ENCODE peak calls at places on chromosomes 7 and 10, in six cellular contexts. K is mesenchymal stem cell, V is A549, B is neuronal stem cell, J is IMR-90, L is PC-3. P is an unnamed sample. For H3K4me1, the result is how much of the 10 kb centered on the place peaks cover.

GRCh38 chr10:2908851-2909630 is 158.3 kb upstream of the PFKP start:
- DNase-seq in K (no peak), J (no peak), V (no peak), L (no peak), B (no peak), P (peak)

GRCh38 chr7:27172388-27172774 is 1.7 kb downstream of the HOXA10 start:
- DNase-seq in K (peak), V (no peak), B (no peak), L (no peak), J (no peak), P (no peak)

GRCh38 chr10:62792261-62792660 is 12.3 kb upstream of the ADO start:
- DNase-seq in L (no peak), K (no peak), V (no peak), B (no peak), J (no peak), P (no peak)

GRCh38 chr7:117127585-117128168 is 174.4 kb downstream of the ST7 start:
- DNase-seq in V (peak), B (peak), J (peak), K (peak), L (peak), P (peak)

GRCh38 chr7:51430480-51431086 is 114.0 kb upstream of the COBL start:
- DNase-seq in B (peak), V (peak), L (peak), K (peak), J (peak), P (peak)

GRCh38 chr7:70736715-70737460 is 395.1 kb upstream of the GALNT17 start:
- DNase-seq in L (no peak), K (peak), B (no peak), J (peak), V (no peak), P (no peak)

GRCh38 chr7:107778283-107778682 is 24.7 kb downstream of the SLC26A3 start:
- DNase-seq in K (no peak), V (no peak), B (no peak), J (no peak), L (no peak), P (no peak)

GRCh38 chr10:4902571-4903011 is 60.6 kb upstream of the AKR1C1 start:
- DNase-seq in J (no peak), V (no peak), B (no peak), K (no peak), L (no peak), P (no peak)

GRCh38 chr7:117119192-117119924 is 166.1 kb downstream of the ST7 start:
- DNase-seq in L (peak), K (peak), J (peak), V (peak), B (peak), P (peak)

GRCh38 chr10:57809961-57810360 is 457.7 kb downstream of the IPMK start:
- DNase-seq in J (no peak), V (no peak), L (no peak), K (no peak), B (no peak), P (no peak)

GRCh38 chr10:126889421-126889820 is 15.8 kb upstream of the DOCK1 start:
- DNase-seq in L (no peak), J (no peak), V (no peak), K (no peak), B (no peak), P (no peak)

GRCh38 chr7:158702196-158702595 is 2.4 kb downstream of the NCAPG2 start:
- DNase-seq in V (no peak), J (no peak), B (no peak), K (no peak), L (no peak), P (no peak)

GRCh38 chr10:124717911-124718734 is 26.1 kb downstream of the FAM53B start:
- DNase-seq in B (no peak), K (peak), V (no peak), L (no peak), J (no peak), P (no peak)
- H3K4me2 ChIP-seq in B (no peak), K (no peak), V (no peak), L (peak), J (no peak), P (no peak)

GRCh38 chr7:151796091-151796870 is 80.6 kb downstream of the PRKAG2 start:
- DNase-seq in J (peak), V (peak), B (no peak), K (no peak), L (peak), P (no peak)

GRCh38 chr7:151793531-151793935 is 83.4 kb downstream of the PRKAG2 start:
- DNase-seq in L (peak), V (no peak), B (no peak), J (no peak), K (no peak), P (no peak)

GRCh38 chr7:151793991-151794507 is 82.9 kb downstream of the PRKAG2 start:
- DNase-seq in V (no peak), B (no peak), J (no peak), K (no peak), L (no peak), P (no peak)

GRCh38 chr7:151795168-151795754 is 81.7 kb downstream of the PRKAG2 start:
- DNase-seq in L (peak), V (no peak), J (no peak), K (no peak), B (no peak), P (no peak)

DNA sequence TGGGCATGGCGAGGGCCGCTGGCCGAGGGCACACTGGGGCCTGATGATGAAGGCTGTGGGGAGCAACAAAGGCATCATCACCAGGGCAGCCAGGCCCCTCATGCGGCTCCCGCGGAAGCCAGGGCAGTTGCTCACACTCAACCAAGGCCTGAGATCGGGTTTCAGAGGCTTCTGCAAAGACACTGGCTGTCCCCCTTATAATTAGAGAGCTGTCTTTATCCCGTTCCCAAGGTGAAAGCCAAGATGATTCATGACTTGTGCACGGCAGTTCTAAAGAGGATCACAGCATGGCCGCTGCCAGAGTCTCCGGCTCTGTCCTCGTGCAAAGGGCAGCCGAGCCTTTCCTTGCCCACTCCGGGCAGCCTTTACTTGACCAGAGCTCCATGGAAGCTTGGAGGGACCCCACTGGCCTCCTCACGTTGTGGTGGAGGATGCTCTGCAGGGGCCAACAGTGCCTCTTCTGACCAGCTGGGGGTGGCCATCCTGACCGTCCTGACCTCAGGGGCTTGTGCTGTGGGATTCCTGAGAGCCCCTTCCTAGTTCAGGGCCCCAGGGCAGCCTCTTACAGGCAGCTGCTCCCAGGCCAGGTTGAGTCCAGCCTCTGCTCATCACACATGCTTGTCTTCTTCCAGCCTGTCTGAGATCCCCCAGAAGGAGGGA is 82.3 kb downstream of the PRKAG2 start:
- DNase-seq in L (no peak), J (peak), K (no peak), B (peak), V (no peak), P (no peak)
- H3K4me1 ChIP-seq in L (under half), J (under half), K (under half), B (under half), V (under half), P (under half)

DNA sequence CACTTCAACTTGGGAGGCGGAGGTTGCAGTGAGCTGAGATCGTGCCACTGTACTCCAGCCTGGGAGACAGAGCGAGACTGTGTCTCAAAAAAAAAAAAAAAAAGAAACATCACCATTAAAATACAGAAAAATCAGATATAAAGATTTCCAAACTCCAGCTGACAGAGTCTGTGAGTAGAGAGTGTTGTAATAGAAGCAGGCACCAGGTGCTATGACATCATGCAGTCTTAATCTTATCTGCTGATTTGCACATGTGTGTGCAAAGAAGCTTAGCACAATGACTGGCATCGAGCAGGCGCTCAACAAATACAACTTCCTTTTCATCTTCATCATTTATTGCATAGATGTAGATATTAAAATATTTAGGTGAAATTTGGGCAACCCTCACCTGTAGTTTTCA is 92.2 kb downstream of the PRKCQ start:
- DNase-seq in L (no peak), B (no peak), V (no peak), K (no peak), J (no peak), P (no peak)
- H3K4me2 ChIP-seq in L (no peak), B (no peak), V (no peak), K (no peak), J (no peak), P (no peak)

DNA sequence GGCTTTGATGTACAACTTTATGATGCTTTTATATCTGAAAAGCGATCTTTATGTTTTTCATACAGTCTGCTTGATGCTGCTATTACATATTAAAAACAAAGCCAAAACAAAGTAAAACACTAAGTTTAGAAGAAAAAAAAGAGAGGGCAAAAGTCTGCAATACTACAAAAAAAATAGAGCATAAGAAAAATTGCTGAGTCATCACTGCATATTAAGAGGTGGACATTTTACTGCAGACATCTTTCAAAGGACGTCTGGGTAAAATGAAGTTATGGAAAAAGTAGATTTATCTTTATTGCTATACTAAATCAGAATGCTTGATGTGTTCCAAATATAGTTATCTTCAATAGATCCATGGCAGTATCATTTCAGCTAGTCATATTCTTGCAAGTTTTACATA is 172.1 kb downstream of the MAGI2 start:
- DNase-seq in K (no peak), L (no peak), B (no peak), J (no peak), V (peak), P (no peak)
- H3K4me1 ChIP-seq in K (under half), L (under half), B (under half), J (under half), V (under half), P (under half)

GRCh38 chr7:128341733-128342132 is 2.0 kb downstream of the RBM28 start:
- DNase-seq in L (no peak), K (no peak), V (no peak), J (no peak), B (no peak), P (no peak)

GRCh38 chr7:128347573-128348147 is 4.0 kb upstream of the RBM28 start:
- DNase-seq in L (peak), V (peak), K (peak), J (peak), B (peak), P (peak)

GRCh38 chr7:128349121-128349825 is 5.6 kb upstream of the RBM28 start:
- DNase-seq in J (no peak), L (no peak), K (no peak), V (no peak), B (no peak), P (no peak)

GRCh38 chr7:128343554-128344430 is at the start of gene RBM28:
- DNase-seq in L (peak), B (peak), J (peak), K (peak), V (peak), P (peak)

GRCh38 chr7:128344431-128344774 is 695 bp upstream of the RBM28 start:
- DNase-seq in K (no peak), V (no peak), B (no peak), L (no peak), J (no peak), P (no peak)
- H3K4me2 ChIP-seq in K (no peak), V (peak), B (no peak), L (peak), J (no peak), P (peak)

GRCh38 chr10:121570316-121570715 is 27.9 kb downstream of the FGFR2 start:
- DNase-seq in J (no peak), B (no peak), K (no peak), V (no peak), L (no peak), P (no peak)

GRCh38 chr10:121576139-121576538 is 22.1 kb downstream of the FGFR2 start:
- DNase-seq in J (no peak), K (no peak), L (no peak), B (no peak), V (no peak), P (no peak)

GRCh38 chr10:121572857-121573540 is 25.2 kb downstream of the FGFR2 start:
- DNase-seq in L (no peak), B (no peak), K (no peak), V (no peak), J (no peak), P (no peak)

GRCh38 chr10:121574519-121575170 is 23.6 kb downstream of the FGFR2 start:
- DNase-seq in B (no peak), V (no peak), K (no peak), L (no peak), J (no peak), P (no peak)

GRCh38 chr10:121573541-121573941 is 24.7 kb downstream of the FGFR2 start:
- DNase-seq in V (no peak), L (no peak), K (no peak), B (no peak), J (no peak), P (no peak)
- H3K4me1 ChIP-seq in V (under half), L (under half), K (under half), B (under half), J (under half), P (under half)

P was measured in MM.1S.